ENCODE peak calls at places on chromosome 1, in four cellular contexts. J is H54; V is stimulated activated CD4-positive, alpha-beta T cell treated with anti-CD3 and anti-CD28 coated beads, TNF-alpha, amount 100 ng/mL, for 48 hours; X is adrenal gland. B is an unnamed sample.

GRCh38 chr1:189117072-189117770 is 1360.4 kb downstream of the BRINP3 start:
- DNase-seq in V (no peak), J (no peak), X (no peak), B (no peak)

GRCh38 chr1:7390604-7391000 is 380.5 kb upstream of the VAMP3 start:
- DNase-seq in J (no peak), X (no peak), V (no peak), B (no peak)

GRCh38 chr1:23444104-23444533 is 19.6 kb upstream of the TCEA3 start:
- DNase-seq in J (no peak), X (peak), V (no peak), B (peak)

GRCh38 chr1:86854352-86854751 is 59.6 kb downstream of the SELENOF start:
- DNase-seq in J (no peak), X (no peak), V (no peak), B (no peak)

GRCh38 chr1:150874455-150875196 is 1.8 kb downstream of the ARNT start:
- DNase-seq in J (no peak), X (no peak), V (no peak), B (no peak)

GRCh38 chr1:73044241-73044640 is 761.9 kb upstream of the NEGR1 start:
- DNase-seq in V (no peak), X (no peak), J (no peak), B (no peak)

GRCh38 chr1:56644064-56644940 is 812 bp upstream of the PRKAA2 start:
- DNase-seq in X (no peak), V (no peak), J (no peak), B (no peak)

GRCh38 chr1:99705385-99705784 is 59.5 kb downstream of the PALMD start:
- DNase-seq in V (no peak), X (no peak), J (no peak), B (no peak)

GRCh38 chr1:225209153-225209552 is 218.7 kb downstream of the LBR start:
- DNase-seq in J (no peak), X (no peak), V (no peak), B (no peak)

GRCh38 chr1:206512521-206513180 is 5.3 kb downstream of the RASSF5 start:
- DNase-seq in J (no peak), X (no peak), V (no peak), B (no peak)

GRCh38 chr1:187275985-187276580 is 447.3 kb downstream of the PLA2G4A start:
- DNase-seq in J (no peak), X (no peak), V (no peak), B (no peak)

GRCh38 chr1:61013189-61013952 is 69.0 kb upstream of the NFIA start:
- DNase-seq in J (no peak), V (no peak), X (no peak), B (no peak)

GRCh38 chr1:62589321-62589720 is 8.0 kb upstream of the ANGPTL3 start:
- DNase-seq in V (no peak), J (no peak), X (no peak), B (no peak)

GRCh38 chr1:235018161-235018560 is 110.5 kb downstream of the TOMM20 start:
- DNase-seq in J (peak), X (no peak), V (no peak), B (no peak)

GRCh38 chr1:147892731-147893214 is 9.8 kb upstream of the GJA8 start:
- DNase-seq in V (no peak), X (peak), J (peak), B (no peak)

GRCh38 chr1:89918794-89919155 is 76.1 kb upstream of the ZNF326 start:
- DNase-seq in V (no peak), J (no peak), X (no peak), B (no peak)

GRCh38 chr1:18819211-18819610 is 40.2 kb downstream of the TAS1R2 start:
- DNase-seq in V (no peak), J (no peak), X (no peak), B (no peak)

GRCh38 chr1:155083865-155084721 is 5.5 kb downstream of the EFNA3 start:
- DNase-seq in J (no peak), V (no peak), X (peak), B (no peak)

GRCh38 chr1:226129230-226129629 is 57.3 kb downstream of the ACBD3 start:
- DNase-seq in J (no peak), V (no peak), X (no peak), B (no peak)

GRCh38 chr1:34378968-34379729 is 202.4 kb downstream of the C1orf94 start:
- DNase-seq in V (no peak), X (no peak), J (peak), B (no peak)

B was measured in thoracic aorta.